ENCODE peak calls at places on chromosomes 6 and 20, in four cellular contexts. One of them, this sample, is unnamed.

GRCh38 chr6:90103056-90103793 is 193.4 kb downstream of the BACH2 start:
- DNase-seq in BE2C: no peak
- DNase-seq in AG10803: no peak
- DNase-seq in astrocyte of the spinal cord: peak
- DNase-seq in this sample: peak

GRCh38 chr6:119140471-119141165 is 62.2 kb upstream of the FAM184A start:
- DNase-seq in BE2C: no peak
- DNase-seq in AG10803: no peak
- DNase-seq in astrocyte of the spinal cord: no peak
- DNase-seq in this sample: no peak

GRCh38 chr6:141482773-141483172 is 650.0 kb upstream of the GJE1 start:
- DNase-seq in BE2C: no peak
- DNase-seq in AG10803: peak
- DNase-seq in astrocyte of the spinal cord: no peak
- DNase-seq in this sample: peak

GRCh38 chr20:53621482-53622246 is 28.0 kb upstream of the ZNF217 start:
- DNase-seq in BE2C: peak
- DNase-seq in AG10803: peak
- DNase-seq in astrocyte of the spinal cord: peak
- DNase-seq in this sample: peak

GRCh38 chr6:151916075-151916474 is 108.6 kb downstream of the ESR1 start:
- DNase-seq in BE2C: no peak
- DNase-seq in AG10803: no peak
- DNase-seq in astrocyte of the spinal cord: no peak
- DNase-seq in this sample: no peak

GRCh38 chr6:32539839-32540238 is 9.8 kb upstream of the HLA-DRB5 start:
- DNase-seq in BE2C: no peak
- DNase-seq in AG10803: no peak
- DNase-seq in astrocyte of the spinal cord: no peak
- DNase-seq in this sample: no peak

GRCh38 chr6:47144306-47144705 is 102.2 kb upstream of the ADGRF1 start:
- DNase-seq in BE2C: no peak
- DNase-seq in AG10803: peak
- DNase-seq in astrocyte of the spinal cord: no peak
- DNase-seq in this sample: peak

GRCh38 chr6:315921-316752 is 23.9 kb downstream of the DUSP22 start:
- DNase-seq in BE2C: no peak
- DNase-seq in AG10803: peak
- DNase-seq in astrocyte of the spinal cord: no peak
- DNase-seq in this sample: no peak

GRCh38 chr6:15464211-15464725 is 198.6 kb downstream of the DTNBP1 start:
- DNase-seq in BE2C: peak
- DNase-seq in AG10803: peak
- DNase-seq in astrocyte of the spinal cord: no peak
- DNase-seq in this sample: peak

GRCh38 chr6:39922821-39923220 is 11.4 kb downstream of the MOCS1 start:
- DNase-seq in BE2C: no peak
- DNase-seq in AG10803: no peak
- DNase-seq in astrocyte of the spinal cord: no peak
- DNase-seq in this sample: no peak

GRCh38 chr6:133973109-133973971 is 20.3 kb downstream of the TBPL1 start:
- DNase-seq in BE2C: no peak
- DNase-seq in AG10803: peak
- DNase-seq in astrocyte of the spinal cord: peak
- DNase-seq in this sample: peak

GRCh38 chr6:24394777-24395437 is 7.8 kb upstream of the MRS2 start:
- DNase-seq in BE2C: no peak
- DNase-seq in AG10803: peak
- DNase-seq in astrocyte of the spinal cord: peak
- DNase-seq in this sample: peak

GRCh38 chr6:153193176-153193885 is 62.2 kb upstream of the RGS17 start:
- DNase-seq in BE2C: no peak
- DNase-seq in AG10803: no peak
- DNase-seq in astrocyte of the spinal cord: no peak
- DNase-seq in this sample: no peak

GRCh38 chr6:75084872-75085381 is 120.9 kb downstream of the COL12A1 start:
- DNase-seq in BE2C: peak
- DNase-seq in AG10803: no peak
- DNase-seq in astrocyte of the spinal cord: no peak
- DNase-seq in this sample: peak

GRCh38 chr6:474454-475185 is 83.1 kb downstream of the IRF4 start:
- DNase-seq in BE2C: no peak
- DNase-seq in AG10803: no peak
- DNase-seq in astrocyte of the spinal cord: no peak
- DNase-seq in this sample: peak

GRCh38 chr6:139508023-139508422 is 133.6 kb upstream of the CITED2 start:
- DNase-seq in BE2C: no peak
- DNase-seq in AG10803: peak
- DNase-seq in astrocyte of the spinal cord: no peak
- DNase-seq in this sample: no peak

GRCh38 chr6:37485259-37485658 is 14.4 kb downstream of the CCDC167 start:
- DNase-seq in BE2C: peak
- DNase-seq in AG10803: no peak
- DNase-seq in astrocyte of the spinal cord: no peak
- DNase-seq in this sample: no peak

GRCh38 chr20:41570552-41570951 is 47.6 kb downstream of the CHD6 start:
- DNase-seq in BE2C: no peak
- DNase-seq in AG10803: peak
- DNase-seq in astrocyte of the spinal cord: peak
- DNase-seq in this sample: peak

GRCh38 chr6:157068691-157069228 is 254.6 kb downstream of the TMEM242 start:
- DNase-seq in BE2C: no peak
- DNase-seq in AG10803: no peak
- DNase-seq in astrocyte of the spinal cord: peak
- DNase-seq in this sample: peak

DNA sequence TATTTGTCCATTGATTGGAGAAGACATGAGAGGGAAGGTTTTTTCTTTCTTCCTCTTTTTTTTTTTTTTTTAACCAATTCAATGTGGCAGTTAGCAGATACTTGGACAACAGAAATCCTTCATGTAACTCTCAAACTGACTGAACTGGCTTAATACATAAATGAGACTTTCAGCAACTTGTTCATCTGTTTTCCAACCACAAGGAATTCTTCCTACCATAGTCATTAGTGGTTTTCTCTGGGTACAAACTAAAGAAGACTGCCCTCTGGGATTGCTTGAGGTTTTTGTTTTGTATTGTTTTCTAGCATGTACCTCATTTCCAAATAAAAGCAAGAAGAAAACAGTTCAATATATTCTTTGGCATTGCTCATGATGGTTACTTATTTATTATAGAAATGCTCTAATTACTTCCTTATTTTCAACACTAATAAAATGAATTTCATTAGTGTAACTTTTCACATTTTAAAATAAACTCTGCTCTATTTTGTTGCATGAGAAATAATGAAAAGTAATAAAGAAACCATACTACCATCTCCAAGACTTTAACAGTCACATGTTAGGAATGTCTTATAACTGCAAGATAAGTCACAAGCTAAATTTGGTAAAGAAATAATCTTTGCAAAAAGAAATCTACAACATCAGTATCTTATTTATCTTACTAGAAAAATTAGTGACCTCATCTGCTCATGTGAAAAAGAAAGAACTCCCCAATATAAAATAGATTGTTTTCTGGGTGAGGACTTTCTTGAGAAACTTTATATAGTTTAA is 52.0 kb downstream of the ME1 start:
- DNase-seq in BE2C: no peak
- DNase-seq in AG10803: peak
- DNase-seq in astrocyte of the spinal cord: peak
- DNase-seq in this sample: peak
- TF ChIP-seq CTCF in BE2C: no peak
- TF ChIP-seq CTCF in AG10803: peak
- TF ChIP-seq CTCF in astrocyte of the spinal cord: no peak
- TF ChIP-seq CTCF in this sample: no peak

DNA sequence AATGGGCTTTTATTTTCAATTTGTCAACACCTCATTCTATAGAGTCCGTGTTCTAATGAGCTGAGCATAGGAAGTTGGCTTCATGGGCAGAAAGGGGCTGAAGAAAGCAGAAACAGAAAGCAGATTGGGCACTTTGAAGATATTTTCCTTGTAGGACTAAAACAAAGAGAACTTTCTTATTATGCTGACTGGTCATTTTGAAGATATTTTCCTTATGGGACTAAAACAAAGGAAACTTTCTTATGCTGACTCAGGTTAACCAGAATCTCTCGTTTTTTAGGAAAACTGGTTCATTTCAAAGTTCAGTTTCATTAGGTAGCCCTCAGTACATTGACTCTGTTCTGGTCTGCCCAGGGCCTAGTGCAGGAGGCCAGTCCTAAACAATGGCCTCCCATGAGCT is 185.2 kb downstream of the CDH26 start:
- DNase-seq in BE2C: no peak
- DNase-seq in AG10803: no peak
- DNase-seq in astrocyte of the spinal cord: no peak
- DNase-seq in this sample: no peak
- H3K4me3 ChIP-seq in BE2C: no peak
- H3K4me3 ChIP-seq in AG10803: no peak
- H3K4me3 ChIP-seq in astrocyte of the spinal cord: no peak
- H3K4me3 ChIP-seq in this sample: no peak

DNA sequence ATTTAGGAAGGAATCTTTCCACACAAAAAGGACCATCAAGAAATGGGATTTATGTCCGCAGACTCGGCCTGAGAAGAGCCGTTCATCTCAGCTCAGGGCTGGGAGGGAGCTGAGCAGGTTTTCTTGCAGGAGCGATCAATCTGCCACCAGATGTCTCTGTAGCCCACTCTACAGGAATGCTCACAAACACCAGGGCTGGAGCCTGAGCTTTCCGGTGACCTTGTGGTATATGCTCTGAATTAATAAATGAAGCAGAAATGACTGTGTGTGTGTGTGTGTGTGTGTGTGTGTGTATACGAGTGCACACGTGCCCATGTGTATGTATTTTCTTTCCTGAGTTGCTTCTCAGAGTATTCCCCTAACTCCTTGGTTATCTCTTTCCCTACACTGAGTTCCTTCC is 12.0 kb downstream of the CD83 start:
- DNase-seq in BE2C: peak
- DNase-seq in AG10803: peak
- DNase-seq in astrocyte of the spinal cord: peak
- DNase-seq in this sample: peak
- TF ChIP-seq CTCF in BE2C: peak
- TF ChIP-seq CTCF in AG10803: peak
- TF ChIP-seq CTCF in astrocyte of the spinal cord: peak
- TF ChIP-seq CTCF in this sample: peak

DNA sequence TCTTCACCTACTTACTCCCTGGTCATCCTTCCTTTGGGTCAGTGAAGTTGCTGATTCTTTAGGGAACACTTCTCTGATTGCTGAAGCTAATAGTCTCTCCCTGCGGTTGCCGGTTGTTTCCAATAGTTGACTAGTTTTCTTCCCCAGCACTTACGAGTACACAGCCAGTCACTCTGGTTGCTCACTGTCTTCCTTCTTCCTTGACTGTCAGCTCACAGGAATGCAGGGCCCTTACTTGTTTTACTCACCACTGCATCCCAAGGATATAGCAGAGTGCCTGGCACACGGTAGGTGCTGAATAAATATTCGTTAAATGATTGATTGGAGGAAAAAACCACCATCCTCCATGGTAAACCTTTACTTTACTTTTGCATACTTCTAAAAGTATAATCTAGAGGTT is 345.0 kb downstream of the QKI start:
- DNase-seq in BE2C: no peak
- DNase-seq in AG10803: peak
- DNase-seq in astrocyte of the spinal cord: no peak
- DNase-seq in this sample: peak
- H3K4me3 ChIP-seq in BE2C: no peak
- H3K4me3 ChIP-seq in AG10803: no peak
- H3K4me3 ChIP-seq in astrocyte of the spinal cord: no peak
- H3K4me3 ChIP-seq in this sample: no peak

GRCh38 chr6:33589723-33590530 is 9.9 kb upstream of the BAK1 start:
- DNase-seq in BE2C: peak
- DNase-seq in AG10803: peak
- DNase-seq in astrocyte of the spinal cord: peak
- DNase-seq in this sample: peak
- TF ChIP-seq CTCF in BE2C: peak
- TF ChIP-seq CTCF in AG10803: peak
- TF ChIP-seq CTCF in astrocyte of the spinal cord: peak
- TF ChIP-seq CTCF in this sample: peak

GRCh38 chr6:52597738-52598122 is 20.9 kb upstream of the TRAM2 start:
- DNase-seq in BE2C: no peak
- DNase-seq in AG10803: no peak
- DNase-seq in astrocyte of the spinal cord: no peak
- DNase-seq in this sample: no peak

GRCh38 chr6:52594216-52594615 is 17.4 kb upstream of the TRAM2 start:
- DNase-seq in BE2C: no peak
- DNase-seq in AG10803: no peak
- DNase-seq in astrocyte of the spinal cord: no peak
- DNase-seq in this sample: no peak

GRCh38 chr6:52596371-52597028 is 19.6 kb upstream of the TRAM2 start:
- DNase-seq in BE2C: no peak
- DNase-seq in AG10803: peak
- DNase-seq in astrocyte of the spinal cord: peak
- DNase-seq in this sample: peak

GRCh38 chr6:52595796-52596130 is 18.9 kb upstream of the TRAM2 start:
- DNase-seq in BE2C: peak
- DNase-seq in AG10803: no peak
- DNase-seq in astrocyte of the spinal cord: peak
- DNase-seq in this sample: no peak

DNA sequence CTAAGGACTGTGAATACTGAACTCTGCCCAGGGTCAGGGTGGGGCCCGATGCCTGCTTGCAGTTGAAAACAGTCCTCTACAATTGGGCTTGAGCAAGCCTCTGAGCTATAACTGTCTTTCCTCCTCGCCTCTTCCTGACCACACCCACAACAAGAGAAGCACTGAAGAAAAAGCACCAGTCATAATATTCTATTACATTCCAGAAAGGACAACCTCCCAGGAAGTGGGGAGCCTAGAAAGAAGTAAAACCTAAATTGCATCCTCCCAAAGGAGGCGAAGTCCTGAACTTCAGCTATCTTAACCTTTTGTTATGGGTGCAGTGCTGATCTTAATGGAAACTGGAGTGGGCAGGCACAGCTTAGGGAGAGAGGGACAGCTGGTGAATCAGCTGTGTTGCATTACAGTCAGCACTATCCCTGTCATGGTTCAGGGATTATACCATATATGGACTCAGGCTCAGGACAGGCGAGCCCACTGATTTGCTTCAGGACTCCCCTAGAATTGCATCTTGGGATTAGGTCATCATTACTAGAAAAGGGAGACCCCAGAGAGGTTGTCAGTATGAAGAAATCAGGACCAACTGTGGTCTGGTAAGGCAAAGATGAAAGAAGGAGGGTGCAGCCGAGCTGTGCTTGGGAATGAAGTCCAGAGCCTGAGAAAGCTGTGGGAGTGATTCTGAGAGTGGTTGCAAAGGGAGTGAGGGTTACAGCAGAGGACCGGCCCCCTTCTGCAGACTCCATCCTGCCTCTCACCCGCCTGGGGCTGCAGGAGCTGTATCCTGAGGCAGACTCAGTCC is 18.3 kb upstream of the TRAM2 start:
- DNase-seq in BE2C: peak
- DNase-seq in AG10803: peak
- DNase-seq in astrocyte of the spinal cord: peak
- DNase-seq in this sample: peak
- H3K4me3 ChIP-seq in BE2C: peak
- H3K4me3 ChIP-seq in AG10803: peak
- H3K4me3 ChIP-seq in astrocyte of the spinal cord: no peak
- H3K4me3 ChIP-seq in this sample: peak